ENCODE peak calls at places on chromosomes 3 and 15, in eight cellular contexts. Q is uterus, P is A549, S is HepG2, D is adrenal gland, X is spleen, V is body of pancreas, Y is IMR-90. F is an unnamed sample.

GRCh38 chr3:122294365-122294764 is 30.7 kb upstream of the CSTA start:
- DNase-seq in Q (no peak), P (no peak), S (no peak), D (no peak), X (no peak), V (peak; percentile 47), Y (no peak), F (no peak)

GRCh38 chr3:171485338-171485737 is 25.1 kb upstream of the TNIK start:
- DNase-seq in Q (no peak), P (no peak), S (no peak), D (no peak), X (no peak), V (no peak), Y (no peak), F (no peak)

GRCh38 chr3:124951511-124952390 is 17.2 kb upstream of the MUC13 start:
- DNase-seq in Q (no peak), P (no peak), S (no peak), D (peak; percentile 64), X (no peak), V (no peak), Y (peak; percentile 93), F (no peak)

GRCh38 chr3:105791919-105792786 is 76.7 kb downstream of the CBLB start:
- DNase-seq in Q (peak; percentile 81), P (peak; percentile 90), S (peak; percentile 60), D (peak; percentile 83), X (no peak), V (peak; percentile 40), Y (peak; percentile 96), F (no peak)

GRCh38 chr3:122612706-122613105 is 35.3 kb downstream of the PARP15 start:
- DNase-seq in Q (no peak), P (no peak), S (no peak), D (no peak), X (no peak), V (no peak), Y (no peak), F (no peak)

GRCh38 chr15:74955796-74956647 is 550 bp downstream of the RPP25 start:
- DNase-seq in Q (peak; percentile 69), P (peak; percentile 85), S (no peak), D (peak; percentile 87), X (peak; percentile 92), V (peak; percentile 82), Y (peak; percentile 26), F (peak; percentile 79)

GRCh38 chr3:64300790-64301423 is 75.6 kb upstream of the PRICKLE2 start:
- DNase-seq in Q (no peak), P (no peak), S (no peak), D (no peak), X (no peak), V (no peak), Y (peak; percentile 82), F (no peak)

GRCh38 chr3:28210968-28211713 is 30.3 kb upstream of the CMC1 start:
- DNase-seq in Q (no peak), P (no peak), S (no peak), D (no peak), X (no peak), V (no peak), Y (no peak), F (no peak)

GRCh38 chr15:95210436-95210981 is 979.1 kb downstream of the MCTP2 start:
- DNase-seq in Q (no peak), P (no peak), S (no peak), D (no peak), X (no peak), V (no peak), Y (no peak), F (no peak)

GRCh38 chr15:95208071-95208470 is 976.7 kb downstream of the MCTP2 start:
- DNase-seq in Q (no peak), P (no peak), S (no peak), D (no peak), X (no peak), V (no peak), Y (no peak), F (no peak)

GRCh38 chr15:95205101-95205500 is 973.7 kb downstream of the MCTP2 start:
- DNase-seq in Q (no peak), P (no peak), S (no peak), D (no peak), X (no peak), V (no peak), Y (no peak), F (no peak)

DNA sequence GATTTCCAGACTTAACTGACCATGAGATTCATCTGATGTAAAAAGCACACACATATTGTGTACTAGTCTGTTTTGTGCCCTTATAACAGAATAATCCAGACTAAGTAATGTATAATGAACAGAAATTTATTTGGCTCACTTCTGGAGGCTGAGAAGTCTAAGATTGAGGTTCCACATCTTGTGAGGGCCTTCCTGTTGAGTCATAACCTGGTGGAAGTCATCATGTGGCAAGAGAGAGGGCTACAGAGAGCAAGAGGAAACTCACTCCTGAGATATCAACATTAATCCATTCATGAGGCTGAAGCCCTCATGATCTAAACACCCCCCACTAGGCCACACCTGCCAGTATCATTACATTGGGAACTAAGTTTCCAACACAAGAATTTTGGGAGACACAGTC is 977.6 kb downstream of the MCTP2 start:
- DNase-seq in Q (no peak), P (no peak), S (no peak), D (no peak), X (no peak), V (no peak), Y (peak; percentile 31), F (peak; percentile 27)
- TF ChIP-seq POLR2A in Q (no peak), P (no peak), S (no peak), D (no peak), X (no peak), V (no peak), Y (no peak), F (no peak)

GRCh38 chr15:64462492-64462891 is 2.1 kb downstream of the ZNF609 start:
- DNase-seq in Q (no peak), P (no peak), S (no peak), D (no peak), X (no peak), V (no peak), Y (no peak), F (no peak)

GRCh38 chr15:64460206-64460736 is at the start of gene ZNF609:
- DNase-seq in Q (peak; percentile 97), P (peak; percentile 96), S (peak; percentile 84), D (peak; percentile 93), X (peak; percentile 96), V (peak; percentile 93), Y (peak; percentile 94), F (peak; percentile 90)

GRCh38 chr15:64459382-64459781 is 996 bp upstream of the ZNF609 start:
- DNase-seq in Q (no peak), P (no peak), S (no peak), D (no peak), X (no peak), V (no peak), Y (no peak), F (no peak)

GRCh38 chr15:64461577-64462162 is 1.3 kb downstream of the ZNF609 start:
- DNase-seq in Q (no peak), P (peak; percentile 20), S (peak; percentile 6), D (peak; percentile 29), X (no peak), V (no peak), Y (peak; percentile 27), F (peak; percentile 58)

DNA sequence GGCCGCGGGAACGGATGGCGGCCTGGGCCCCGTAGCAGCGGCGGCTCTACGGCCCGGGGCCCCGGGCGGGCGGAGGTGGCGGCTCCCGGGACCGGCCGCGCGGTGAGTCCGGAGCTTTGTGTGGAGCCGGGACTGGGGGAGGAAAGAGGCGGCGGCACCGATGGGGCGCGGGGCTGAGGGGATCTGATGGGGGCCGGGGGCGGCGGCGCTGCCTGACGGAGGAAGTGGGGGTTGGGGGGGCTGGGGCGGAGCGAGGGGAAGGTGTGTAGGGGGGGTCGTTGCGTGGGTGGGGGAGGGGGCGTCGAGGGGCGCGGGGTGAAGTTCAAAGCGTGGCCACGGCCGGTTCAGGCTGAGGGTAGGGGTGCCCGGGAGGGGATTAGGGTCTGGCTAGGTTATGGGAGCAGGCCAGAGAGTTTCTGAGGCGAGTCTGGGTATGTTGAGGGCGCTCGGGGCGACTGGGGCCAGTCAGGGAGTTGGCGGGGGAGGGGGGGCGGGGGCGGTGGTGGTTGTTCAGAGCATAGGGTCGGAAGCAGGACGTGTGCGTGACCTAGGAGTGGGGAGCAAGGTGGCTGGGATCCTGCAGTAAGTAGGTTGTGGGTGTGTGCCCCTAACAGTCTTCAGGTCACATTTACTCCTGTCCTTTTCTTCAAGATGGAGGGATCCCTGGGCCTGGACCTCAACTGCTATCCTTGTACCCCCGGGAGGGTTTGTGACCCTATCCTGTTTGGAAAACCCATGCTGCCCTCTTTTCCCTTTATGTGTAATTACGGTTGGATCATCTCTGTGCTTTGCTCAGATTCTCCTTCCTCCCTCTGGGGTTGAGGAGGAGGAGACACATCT is 579 bp downstream of the ZNF609 start:
- DNase-seq in Q (peak; percentile 39), P (peak; percentile 81), S (peak; percentile 66), D (peak; percentile 42), X (no peak), V (peak; percentile 27), Y (peak; percentile 81), F (peak; percentile 75)
- TF ChIP-seq POLR2A in Q (peak; percentile 58), P (no peak), S (no peak), D (peak; percentile 34), X (peak; percentile 16), V (peak; percentile 33), Y (no peak), F (no peak)

GRCh38 chr15:45198337-45199135 is 10.8 kb upstream of the SHF start:
- DNase-seq in Q (peak; percentile 97), P (peak; percentile 95), S (peak; percentile 92), D (peak; percentile 97), X (peak; percentile 95), V (peak; percentile 98), Y (peak; percentile 96), F (peak; percentile 99)

GRCh38 chr15:45200799-45201556 is 13.2 kb upstream of the SHF start:
- DNase-seq in Q (peak; percentile 90), P (peak; percentile 90), S (peak; percentile 78), D (peak; percentile 76), X (peak; percentile 93), V (peak; percentile 84), Y (peak; percentile 83), F (peak; percentile 81)

GRCh38 chr15:45201557-45202246 is 13.9 kb upstream of the SHF start:
- DNase-seq in Q (no peak), P (no peak), S (no peak), D (no peak), X (no peak), V (no peak), Y (no peak), F (no peak)

GRCh38 chr15:45199136-45199810 is 11.5 kb upstream of the SHF start:
- DNase-seq in Q (no peak), P (peak; percentile 16), S (peak; percentile 15), D (no peak), X (no peak), V (peak; percentile 24), Y (no peak), F (peak; percentile 44)

GRCh38 chr15:45200001-45200798 is 12.4 kb upstream of the SHF start:
- DNase-seq in Q (peak; percentile 94), P (peak; percentile 94), S (peak; percentile 95), D (peak; percentile 98), X (peak; percentile 95), V (peak; percentile 98), Y (peak; percentile 98), F (peak; percentile 97)
- TF ChIP-seq POLR2A in Q (peak; percentile 87), P (peak; percentile 39), S (peak; percentile 81), D (peak; percentile 91), X (peak; percentile 96), V (peak; percentile 97), Y (peak; percentile 36), F (peak; percentile 18)

DNA sequence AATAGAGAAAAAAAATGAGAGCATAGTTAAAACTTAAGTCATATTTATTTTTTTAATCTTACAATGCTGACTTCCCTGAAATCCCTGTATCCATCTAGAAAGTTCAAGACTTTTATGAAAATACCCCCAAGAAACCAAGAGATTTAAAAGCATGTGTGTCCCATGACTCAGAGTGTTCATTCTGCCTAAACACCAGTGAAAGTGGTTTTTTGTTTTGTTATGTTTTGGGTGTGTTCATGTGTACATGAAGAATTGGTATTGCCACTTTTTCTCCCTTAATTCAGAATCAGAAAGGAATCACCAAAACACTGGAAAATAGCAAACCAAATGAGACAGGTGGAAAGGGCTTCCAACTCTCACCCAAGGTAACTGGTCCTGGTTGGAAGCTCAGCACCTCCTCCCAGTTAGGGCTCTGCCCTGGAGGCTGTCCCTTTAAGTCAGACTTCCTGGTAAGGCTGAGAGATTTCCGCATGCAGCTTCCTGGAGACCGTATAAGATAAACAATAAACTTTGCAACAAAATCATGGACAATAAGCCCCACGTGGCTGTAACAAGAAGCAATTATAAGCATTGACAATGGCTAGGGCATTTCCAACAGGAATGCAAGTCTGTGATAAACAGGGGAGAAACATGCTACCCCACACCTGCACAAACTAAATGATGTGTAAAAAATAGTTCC is 121.9 kb upstream of the ARHGEF3 start:
- DNase-seq in Q (no peak), P (peak; percentile 52), S (no peak), D (peak; percentile 38), X (no peak), V (peak; percentile 30), Y (peak; percentile 35), F (peak; percentile 97)
- TF ChIP-seq POLR2A in Q (no peak), P (no peak), S (no peak), D (no peak), X (no peak), V (no peak), Y (no peak), F (no peak)